ENCODE peak calls at places on chromosomes 13 and 19, in six cellular contexts. M is H1, L is neuronal stem cell, P is IMR-90, O is mesenchymal stem cell, B is H9. R is an unnamed sample.

GRCh38 chr19:1177322-1178114 is 3.5 kb upstream of the SBNO2 start:
- DNase-seq in P (peak; percentile 97), L (no peak), O (peak; percentile 91), M (no peak), B (no peak), R (peak; percentile 36)

GRCh38 chr13:104017317-104017716 is 951.1 kb upstream of the SLC10A2 start:
- DNase-seq in M (no peak), L (no peak), O (no peak), P (no peak), B (no peak), R (no peak)

GRCh38 chr13:74246398-74246975 is 112.3 kb upstream of the KLF12 start:
- DNase-seq in B (no peak), M (no peak), L (no peak), O (no peak), P (peak; percentile 43), R (no peak)

GRCh38 chr19:29119582-29119981 is 93.4 kb downstream of the UQCRFS1 start:
- DNase-seq in O (no peak), M (no peak), L (no peak), B (peak; percentile 50), P (no peak), R (peak; percentile 42)

GRCh38 chr19:17775245-17775927 is 19.6 kb upstream of the B3GNT3 start:
- DNase-seq in B (peak; percentile 78), O (peak; percentile 65), L (peak; percentile 59), P (peak; percentile 19), M (no peak), R (peak; percentile 62)

GRCh38 chr13:112346173-112346898 is 29.8 kb upstream of the SPACA7 start:
- DNase-seq in P (no peak), M (no peak), B (peak; percentile 70), O (no peak), L (no peak), R (no peak)

GRCh38 chr19:17779281-17779930 is 15.5 kb upstream of the B3GNT3 start:
- DNase-seq in L (peak; percentile 66), O (peak; percentile 63), B (peak; percentile 93), P (peak; percentile 15), M (peak; percentile 68), R (no peak)

GRCh38 chr19:48596679-48597465 is 9.7 kb upstream of the SPACA4 start:
- DNase-seq in O (no peak), L (no peak), M (no peak), P (no peak), B (no peak), R (no peak)

GRCh38 chr13:79392882-79393563 is 13.0 kb downstream of the RBM26 start:
- DNase-seq in M (no peak), O (peak; percentile 70), P (peak; percentile 68), B (no peak), L (no peak), R (no peak)

GRCh38 chr19:29831041-29831548 is 19.3 kb downstream of the CCNE1 start:
- DNase-seq in O (no peak), L (no peak), B (no peak), M (no peak), P (no peak), R (peak; percentile 68)

GRCh38 chr13:21018220-21018619 is 43.2 kb downstream of the LATS2 start:
- DNase-seq in O (peak; percentile 45), B (no peak), P (no peak), L (no peak), M (no peak), R (peak; percentile 62)

GRCh38 chr19:11465605-11466004 is 15.2 kb downstream of the ELAVL3 start:
- DNase-seq in P (no peak), O (no peak), L (no peak), M (no peak), B (peak; percentile 67), R (no peak)

GRCh38 chr13:112343591-112343990 is 32.6 kb upstream of the SPACA7 start:
- DNase-seq in L (no peak), O (no peak), M (no peak), B (peak; percentile 23), P (no peak), R (no peak)

GRCh38 chr19:45079911-45080469 is 930 bp downstream of the GEMIN7 start:
- DNase-seq in L (no peak), B (peak; percentile 62), P (no peak), O (no peak), M (no peak), R (peak; percentile 34)

GRCh38 chr13:59468396-59468795 is 695.3 kb downstream of the DIAPH3 start:
- DNase-seq in B (no peak), M (no peak), L (no peak), O (no peak), P (no peak), R (peak; percentile 21)
- H3K18ac ChIP-seq in B (no peak overlapping the region), M (no peak overlapping the region), L (no peak overlapping the region), O (no peak overlapping the region), P (no peak overlapping the region), R (no peak overlapping the region)

GRCh38 chr19:14886032-14886431 is at the start of gene OR7A17:
- DNase-seq in O (no peak), B (no peak), M (no peak), P (no peak), L (no peak), R (no peak)
- H3K14ac ChIP-seq in O (no peak within 1 kb of the TSS), B (no peak within 1 kb of the TSS), M (no peak within 1 kb of the TSS), P (no peak within 1 kb of the TSS), L (no peak within 1 kb of the TSS), R (no peak within 1 kb of the TSS)

GRCh38 chr19:57058871-57059270 is 60.9 kb upstream of the USP29 start:
- DNase-seq in L (no peak), M (no peak), P (no peak), B (no peak), O (no peak), R (no peak)

GRCh38 chr19:57068326-57068725 is 51.5 kb upstream of the USP29 start:
- DNase-seq in O (no peak), P (no peak), B (no peak), M (no peak), L (no peak), R (no peak)

GRCh38 chr19:57067440-57067839 is 52.3 kb upstream of the USP29 start:
- DNase-seq in P (no peak), L (no peak), O (no peak), M (no peak), B (no peak), R (no peak)

GRCh38 chr19:57063070-57063469 is 56.7 kb upstream of the USP29 start:
- DNase-seq in O (no peak), L (no peak), P (no peak), M (no peak), B (no peak), R (no peak)
- H4K8ac ChIP-seq in O (no peak overlapping the region), L (no peak overlapping the region), P (no peak overlapping the region), M (no peak overlapping the region), B (no peak overlapping the region), R (no peak overlapping the region)

GRCh38 chr13:31209819-31210209 is 10.0 kb downstream of the B3GLCT start:
- DNase-seq in M (no peak), O (no peak), P (no peak), B (no peak), L (no peak), R (no peak)
- H3K18ac ChIP-seq in M (no peak overlapping the region), O (no peak overlapping the region), P (no peak overlapping the region), B (no peak overlapping the region), L (no peak overlapping the region), R (no peak overlapping the region)

R was measured in trophoblast cell.